ENCODE peak calls at places on chromosomes 12 and 14, in six cellular contexts. One of them, this sample, is unnamed.
A peak's percentile ranks its signal among the peaks of the same experiment; 100 is the strongest.

GRCh38 chr12:31011746-31012567 is 61.7 kb upstream of the DDX11 start:
- ATAC-seq in K562: peak; percentile 92
- ATAC-seq in HepG2: peak; percentile 82
- ATAC-seq in upper lobe of left lung: no peak
- ATAC-seq in GM12878: peak; percentile 95
- ATAC-seq in A549: peak; percentile 94
- ATAC-seq in this sample: peak; percentile 17

GRCh38 chr12:57893460-57894353 is 47.2 kb upstream of the CTDSP2 start:
- ATAC-seq in K562: peak; percentile 59
- ATAC-seq in HepG2: peak; percentile 83
- ATAC-seq in upper lobe of left lung: peak; percentile 84
- ATAC-seq in GM12878: no peak
- ATAC-seq in A549: peak; percentile 58
- ATAC-seq in this sample: peak; percentile 84

GRCh38 chr12:123807670-123808069 is 45.6 kb downstream of the DNAH10 start:
- ATAC-seq in K562: peak; percentile 36
- ATAC-seq in HepG2: no peak
- ATAC-seq in upper lobe of left lung: no peak
- ATAC-seq in GM12878: no peak
- ATAC-seq in A549: peak; percentile 58
- ATAC-seq in this sample: no peak

GRCh38 chr14:59278111-59278510 is 89.6 kb downstream of the DAAM1 start:
- ATAC-seq in K562: no peak
- ATAC-seq in HepG2: peak; percentile 92
- ATAC-seq in upper lobe of left lung: no peak
- ATAC-seq in GM12878: no peak
- ATAC-seq in A549: peak; percentile 93
- ATAC-seq in this sample: peak; percentile 59

GRCh38 chr14:60509438-60510253 is 700 bp downstream of the SIX6 start:
- ATAC-seq in K562: no peak
- ATAC-seq in HepG2: no peak
- ATAC-seq in upper lobe of left lung: no peak
- ATAC-seq in GM12878: no peak
- ATAC-seq in A549: no peak
- ATAC-seq in this sample: peak; percentile 10

GRCh38 chr14:60326274-60326673 is 77.3 kb downstream of the PPM1A start:
- ATAC-seq in K562: no peak
- ATAC-seq in HepG2: no peak
- ATAC-seq in upper lobe of left lung: no peak
- ATAC-seq in GM12878: no peak
- ATAC-seq in A549: no peak
- ATAC-seq in this sample: no peak

GRCh38 chr14:98219638-98220037 is 1052.4 kb downstream of the BCL11B start:
- ATAC-seq in K562: no peak
- ATAC-seq in HepG2: no peak
- ATAC-seq in upper lobe of left lung: no peak
- ATAC-seq in GM12878: peak; percentile 24
- ATAC-seq in A549: no peak
- ATAC-seq in this sample: no peak

GRCh38 chr12:67811437-67812361 is 163.2 kb downstream of the DYRK2 start:
- ATAC-seq in K562: no peak
- ATAC-seq in HepG2: no peak
- ATAC-seq in upper lobe of left lung: no peak
- ATAC-seq in GM12878: no peak
- ATAC-seq in A549: peak; percentile 70
- ATAC-seq in this sample: no peak

GRCh38 chr14:69587389-69587788 is 12.7 kb upstream of the CCDC177 start:
- ATAC-seq in K562: no peak
- ATAC-seq in HepG2: no peak
- ATAC-seq in upper lobe of left lung: no peak
- ATAC-seq in GM12878: no peak
- ATAC-seq in A549: no peak
- ATAC-seq in this sample: no peak

GRCh38 chr12:113239811-113240331 is 18.6 kb downstream of the TPCN1 start:
- ATAC-seq in K562: no peak
- ATAC-seq in HepG2: no peak
- ATAC-seq in upper lobe of left lung: no peak
- ATAC-seq in GM12878: no peak
- ATAC-seq in A549: no peak
- ATAC-seq in this sample: no peak

GRCh38 chr14:93481758-93482157 is 51.0 kb downstream of the UNC79 start:
- ATAC-seq in K562: no peak
- ATAC-seq in HepG2: no peak
- ATAC-seq in upper lobe of left lung: no peak
- ATAC-seq in GM12878: no peak
- ATAC-seq in A549: no peak
- ATAC-seq in this sample: no peak

GRCh38 chr12:70581199-70581598 is 56.0 kb downstream of the PTPRB start:
- ATAC-seq in K562: no peak
- ATAC-seq in HepG2: no peak
- ATAC-seq in upper lobe of left lung: no peak
- ATAC-seq in GM12878: peak; percentile 40
- ATAC-seq in A549: no peak
- ATAC-seq in this sample: no peak

GRCh38 chr12:128012110-128012509 is 254.9 kb upstream of the TMEM132C start:
- ATAC-seq in K562: no peak
- ATAC-seq in HepG2: no peak
- ATAC-seq in upper lobe of left lung: no peak
- ATAC-seq in GM12878: no peak
- ATAC-seq in A549: no peak
- ATAC-seq in this sample: no peak

GRCh38 chr12:128019996-128020544 is 246.9 kb upstream of the TMEM132C start:
- ATAC-seq in K562: no peak
- ATAC-seq in HepG2: no peak
- ATAC-seq in upper lobe of left lung: no peak
- ATAC-seq in GM12878: no peak
- ATAC-seq in A549: no peak
- ATAC-seq in this sample: no peak

GRCh38 chr12:128015276-128015675 is 251.7 kb upstream of the TMEM132C start:
- ATAC-seq in K562: no peak
- ATAC-seq in HepG2: no peak
- ATAC-seq in upper lobe of left lung: no peak
- ATAC-seq in GM12878: no peak
- ATAC-seq in A549: no peak
- ATAC-seq in this sample: no peak
- TF ChIP-seq EP300 in K562: no peak
- TF ChIP-seq EP300 in HepG2: no peak
- TF ChIP-seq EP300 in upper lobe of left lung: no peak
- TF ChIP-seq EP300 in GM12878: no peak
- TF ChIP-seq EP300 in A549: no peak
- TF ChIP-seq EP300 in this sample: no peak

GRCh38 chr12:32756476-32757158 is 920 bp upstream of the YARS2 start:
- ATAC-seq in K562: no peak
- ATAC-seq in HepG2: peak; percentile 2
- ATAC-seq in upper lobe of left lung: no peak
- ATAC-seq in GM12878: no peak
- ATAC-seq in A549: no peak
- ATAC-seq in this sample: no peak

GRCh38 chr12:32754101-32754500 is 1.6 kb downstream of the YARS2 start:
- ATAC-seq in K562: no peak
- ATAC-seq in HepG2: no peak
- ATAC-seq in upper lobe of left lung: no peak
- ATAC-seq in GM12878: no peak
- ATAC-seq in A549: no peak
- ATAC-seq in this sample: no peak

GRCh38 chr12:32755051-32755653 is 545 bp downstream of the YARS2 start:
- ATAC-seq in K562: peak; percentile 91
- ATAC-seq in HepG2: peak; percentile 79
- ATAC-seq in upper lobe of left lung: peak; percentile 87
- ATAC-seq in GM12878: peak; percentile 83
- ATAC-seq in A549: peak; percentile 84
- ATAC-seq in this sample: peak; percentile 37

GRCh38 chr12:32757159-32757556 is 1.5 kb upstream of the YARS2 start:
- ATAC-seq in K562: no peak
- ATAC-seq in HepG2: no peak
- ATAC-seq in upper lobe of left lung: no peak
- ATAC-seq in GM12878: no peak
- ATAC-seq in A549: no peak
- ATAC-seq in this sample: no peak

DNA sequence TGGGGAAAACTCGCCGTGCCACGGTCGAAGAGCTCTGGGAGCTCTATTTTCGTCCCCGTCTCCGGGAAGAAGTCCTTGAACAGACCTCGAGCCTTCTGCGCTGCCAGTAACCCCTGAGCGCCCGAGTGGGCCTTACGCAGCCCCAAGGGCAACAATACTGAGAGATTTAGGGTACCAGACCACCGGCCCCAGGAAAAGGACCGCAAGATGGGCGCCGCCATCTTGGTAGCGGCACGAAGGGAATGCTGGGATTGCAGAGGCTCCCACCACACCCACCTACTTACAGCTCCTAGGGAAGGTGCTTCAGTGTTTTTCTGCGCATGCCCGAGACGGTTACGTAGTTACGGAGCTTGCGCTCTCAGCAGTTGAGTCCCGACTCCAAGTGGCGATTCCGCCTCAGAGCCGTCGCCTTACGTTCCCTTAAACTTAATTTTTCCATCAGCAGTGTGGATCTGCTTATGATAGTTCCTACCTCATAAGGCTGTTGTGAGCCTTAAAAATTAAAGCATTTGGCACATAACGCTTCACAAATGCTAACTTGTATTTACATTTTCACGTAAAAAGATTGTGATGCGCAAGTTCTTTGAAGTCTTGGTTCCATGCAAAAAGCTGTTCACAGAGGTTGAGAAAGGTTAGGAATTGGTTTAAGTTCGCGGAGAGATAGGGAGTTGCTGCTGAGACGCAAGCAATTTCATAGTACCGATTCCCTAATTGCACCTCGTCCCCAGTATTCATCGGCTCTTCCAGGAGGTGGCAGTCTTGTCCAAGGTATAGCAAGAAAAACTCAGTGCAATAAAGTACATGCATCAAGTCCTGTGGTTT is at the start of gene YARS2:
- ATAC-seq in K562: peak; percentile 95
- ATAC-seq in HepG2: peak; percentile 96
- ATAC-seq in upper lobe of left lung: peak; percentile 98
- ATAC-seq in GM12878: peak; percentile 94
- ATAC-seq in A549: peak; percentile 98
- ATAC-seq in this sample: peak; percentile 99
- TF ChIP-seq EP300 in K562: no peak
- TF ChIP-seq EP300 in HepG2: no peak
- TF ChIP-seq EP300 in upper lobe of left lung: no peak
- TF ChIP-seq EP300 in GM12878: no peak
- TF ChIP-seq EP300 in A549: no peak
- TF ChIP-seq EP300 in this sample: no peak

GRCh38 chr12:121773011-121773777 is 20.3 kb downstream of the RHOF start:
- ATAC-seq in K562: peak; percentile 88
- ATAC-seq in HepG2: peak; percentile 62
- ATAC-seq in upper lobe of left lung: peak; percentile 84
- ATAC-seq in GM12878: peak; percentile 91
- ATAC-seq in A549: peak; percentile 77
- ATAC-seq in this sample: peak; percentile 67

GRCh38 chr12:121776190-121777098 is 17.0 kb downstream of the RHOF start:
- ATAC-seq in K562: peak; percentile 86
- ATAC-seq in HepG2: peak; percentile 71
- ATAC-seq in upper lobe of left lung: peak; percentile 68
- ATAC-seq in GM12878: peak; percentile 89
- ATAC-seq in A549: peak; percentile 75
- ATAC-seq in this sample: peak; percentile 47

GRCh38 chr12:121775501-121775900 is 18.0 kb downstream of the RHOF start:
- ATAC-seq in K562: no peak
- ATAC-seq in HepG2: no peak
- ATAC-seq in upper lobe of left lung: no peak
- ATAC-seq in GM12878: no peak
- ATAC-seq in A549: peak; percentile 9
- ATAC-seq in this sample: no peak

GRCh38 chr12:121778567-121779421 is 14.7 kb downstream of the RHOF start:
- ATAC-seq in K562: no peak
- ATAC-seq in HepG2: no peak
- ATAC-seq in upper lobe of left lung: no peak
- ATAC-seq in GM12878: no peak
- ATAC-seq in A549: no peak
- ATAC-seq in this sample: no peak

GRCh38 chr12:121774968-121775474 is 18.5 kb downstream of the RHOF start:
- ATAC-seq in K562: no peak
- ATAC-seq in HepG2: no peak
- ATAC-seq in upper lobe of left lung: peak; percentile 73
- ATAC-seq in GM12878: no peak
- ATAC-seq in A549: peak; percentile 2
- ATAC-seq in this sample: no peak
- TF ChIP-seq EP300 in K562: no peak
- TF ChIP-seq EP300 in HepG2: no peak
- TF ChIP-seq EP300 in upper lobe of left lung: no peak
- TF ChIP-seq EP300 in GM12878: no peak
- TF ChIP-seq EP300 in A549: no peak
- TF ChIP-seq EP300 in this sample: no peak

GRCh38 chr12:50085615-50085928 is 430 bp downstream of the SMARCD1 start:
- ATAC-seq in K562: no peak
- ATAC-seq in HepG2: peak; percentile 13
- ATAC-seq in upper lobe of left lung: no peak
- ATAC-seq in GM12878: peak; percentile 27
- ATAC-seq in A549: peak; percentile 35
- ATAC-seq in this sample: no peak

GRCh38 chr12:50083301-50083700 is 1.8 kb upstream of the SMARCD1 start:
- ATAC-seq in K562: no peak
- ATAC-seq in HepG2: no peak
- ATAC-seq in upper lobe of left lung: no peak
- ATAC-seq in GM12878: no peak
- ATAC-seq in A549: no peak
- ATAC-seq in this sample: no peak

GRCh38 chr12:50087159-50087558 is 2.0 kb downstream of the SMARCD1 start:
- ATAC-seq in K562: no peak
- ATAC-seq in HepG2: no peak
- ATAC-seq in upper lobe of left lung: no peak
- ATAC-seq in GM12878: no peak
- ATAC-seq in A549: no peak
- ATAC-seq in this sample: no peak

GRCh38 chr12:50086148-50086547 is 1.0 kb downstream of the SMARCD1 start:
- ATAC-seq in K562: no peak
- ATAC-seq in HepG2: no peak
- ATAC-seq in upper lobe of left lung: no peak
- ATAC-seq in GM12878: no peak
- ATAC-seq in A549: no peak
- ATAC-seq in this sample: no peak

DNA sequence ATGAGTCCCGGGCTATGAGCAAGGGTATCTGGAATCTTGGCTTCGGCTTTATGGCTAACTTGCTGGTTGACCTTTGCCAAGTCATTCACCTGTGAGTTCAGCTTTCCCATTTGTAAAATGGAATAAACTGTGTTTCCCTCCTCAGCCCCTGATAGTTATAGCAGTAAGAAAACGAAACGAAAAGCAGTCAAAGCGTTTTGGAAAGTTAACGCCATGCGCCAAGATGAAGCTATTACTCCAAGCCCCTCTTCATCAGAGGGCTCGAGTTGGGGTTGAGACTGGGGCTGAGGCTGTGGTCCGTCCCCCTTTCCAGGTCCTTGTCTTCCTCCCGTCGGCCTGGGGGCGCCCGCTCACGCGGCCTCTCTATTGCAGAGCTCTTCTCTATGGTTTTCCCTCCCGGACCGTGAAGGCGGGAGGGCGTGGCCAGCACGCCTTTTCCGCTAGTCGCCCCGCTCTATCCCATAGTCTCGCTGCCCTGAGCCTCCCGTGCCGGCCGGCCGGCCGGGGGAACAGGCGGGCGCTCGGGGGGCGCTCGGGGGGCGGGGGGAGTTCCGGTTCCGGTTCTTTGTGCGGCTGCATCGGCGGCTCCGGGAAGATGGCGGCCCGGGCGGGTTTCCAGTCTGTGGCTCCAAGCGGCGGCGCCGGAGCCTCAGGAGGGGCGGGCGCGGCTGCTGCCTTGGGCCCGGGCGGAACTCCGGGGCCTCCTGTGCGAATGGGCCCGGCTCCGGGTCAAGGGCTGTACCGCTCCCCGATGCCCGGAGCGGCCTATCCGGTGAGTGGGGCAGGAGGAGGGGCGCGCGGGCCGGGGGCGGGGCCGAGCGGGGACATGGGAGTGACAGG is at the start of gene SMARCD1:
- ATAC-seq in K562: peak; percentile 96
- ATAC-seq in HepG2: peak; percentile 87
- ATAC-seq in upper lobe of left lung: peak; percentile 90
- ATAC-seq in GM12878: peak; percentile 91
- ATAC-seq in A549: peak; percentile 93
- ATAC-seq in this sample: peak; percentile 93
- TF ChIP-seq EP300 in K562: peak; percentile 39
- TF ChIP-seq EP300 in HepG2: peak; percentile 30
- TF ChIP-seq EP300 in upper lobe of left lung: no peak
- TF ChIP-seq EP300 in GM12878: no peak
- TF ChIP-seq EP300 in A549: no peak
- TF ChIP-seq EP300 in this sample: no peak